ENCODE peak calls at places on chromosome 1, in nine cellular contexts. F is fibroblast of lung, N is PC-3, L is mesendoderm, I is brain microvascular endothelial cell, Y is uterus, R is fibroblast of the aortic adventitia, Z is lower lobe of right lung, D is fibroblast of pulmonary artery. B is an unnamed sample.

GRCh38 chr1:22922640-22923039 is 50.0 kb downstream of the LACTBL1 start:
- DNase-seq in L (no peak), F (peak; percentile 8), Y (no peak), N (no peak), D (peak; percentile 44), R (peak; percentile 27), I (no peak), Z (no peak), B (no peak)

GRCh38 chr1:74392848-74393247 is 119.6 kb downstream of the LRRC53 start:
- DNase-seq in D (no peak), I (no peak), F (no peak), Y (no peak), R (no peak), N (no peak), L (peak; percentile 26), Z (no peak), B (no peak)

GRCh38 chr1:241924080-241924808 is 33.3 kb upstream of the BECN2 start:
- DNase-seq in I (no peak), R (no peak), F (no peak), N (no peak), Y (no peak), D (no peak), Z (no peak), L (no peak), B (no peak)

GRCh38 chr1:198530964-198531363 is 9.5 kb downstream of the ATP6V1G3 start:
- DNase-seq in R (no peak), N (no peak), I (no peak), F (no peak), L (no peak), Z (no peak), D (no peak), Y (no peak), B (no peak)

GRCh38 chr1:97680894-97681293 is 239.9 kb downstream of the DPYD start:
- DNase-seq in R (peak; percentile 6), L (no peak), D (peak; percentile 30), N (no peak), Y (no peak), F (no peak), Z (no peak), I (no peak), B (peak; percentile 4)

GRCh38 chr1:62045579-62045978 is 149.1 kb upstream of the L1TD1 start:
- DNase-seq in F (no peak), D (peak; percentile 12), N (no peak), Z (no peak), L (peak; percentile 70), R (no peak), Y (no peak), I (no peak), B (peak; percentile 17)

GRCh38 chr1:21156019-21156418 is 20.7 kb downstream of the EIF4G3 start:
- DNase-seq in I (no peak), N (no peak), Y (no peak), D (no peak), R (no peak), F (no peak), L (no peak), Z (no peak), B (no peak)

GRCh38 chr1:174068000-174068399 is 45.8 kb upstream of the RC3H1 start:
- DNase-seq in L (peak; percentile 12), F (no peak), Z (no peak), I (no peak), D (no peak), Y (no peak), N (peak; percentile 44), R (no peak), B (no peak)

GRCh38 chr1:202150187-202150586 is 5.7 kb upstream of the ARL8A start:
- DNase-seq in L (no peak), F (no peak), R (no peak), N (no peak), Z (no peak), I (no peak), Y (no peak), D (no peak), B (no peak)

GRCh38 chr1:221458430-221459156 is 283.3 kb downstream of the DUSP10 start:
- DNase-seq in Z (no peak), I (no peak), Y (no peak), R (peak; percentile 89), L (no peak), N (no peak), F (peak; percentile 91), D (peak; percentile 90), B (peak; percentile 64)

GRCh38 chr1:66705100-66705499 is 47.2 kb upstream of the DYNLT5 start:
- DNase-seq in F (no peak), I (peak; percentile 52), N (no peak), D (no peak), Y (no peak), R (no peak), L (no peak), Z (no peak), B (peak; percentile 84)

DNA sequence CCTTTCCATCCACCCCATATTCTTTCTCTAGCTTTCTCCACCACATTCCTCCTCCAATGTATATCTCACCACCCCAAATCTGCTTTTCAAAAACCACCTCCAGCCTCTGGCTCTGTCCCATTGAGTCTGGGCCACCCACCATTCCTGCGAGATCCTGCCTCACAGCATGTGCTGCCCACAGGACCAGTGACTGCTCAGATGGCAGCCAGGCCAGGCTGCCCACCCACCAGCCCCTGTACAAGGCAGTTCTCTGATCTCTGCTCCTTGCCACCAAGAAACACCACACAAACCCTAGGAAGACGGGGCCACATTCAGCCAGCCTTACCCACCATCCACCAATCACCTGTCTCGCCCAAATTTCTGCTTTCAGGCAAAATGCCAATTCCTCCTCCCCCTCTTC is 53.7 kb downstream of the PLEKHA6 start:
- DNase-seq in R (no peak), L (no peak), N (no peak), Z (no peak), Y (no peak), F (no peak), I (no peak), D (no peak), B (no peak)
- H3K4me3 ChIP-seq in R (no peak overlapping the region), L (no peak overlapping the region), N (no peak overlapping the region), Z (no peak overlapping the region), Y (no peak overlapping the region), F (no peak overlapping the region), I (no peak overlapping the region), D (no peak overlapping the region), B (peak overlapping the region; percentile 12)

GRCh38 chr1:1067284-1068076 is 6.6 kb downstream of the RNF223 start:
- DNase-seq in L (no peak), Y (no peak), R (no peak), I (no peak), F (no peak), N (peak; percentile 82), D (no peak), Z (peak; percentile 76), B (no peak)

GRCh38 chr1:1069711-1070676 is 4.1 kb downstream of the RNF223 start:
- DNase-seq in R (no peak), I (no peak), Y (no peak), L (peak; percentile 27), Z (no peak), F (no peak), N (peak; percentile 54), D (no peak), B (no peak)

GRCh38 chr1:1068077-1068373 is 6.1 kb downstream of the RNF223 start:
- DNase-seq in Z (no peak), R (no peak), I (no peak), N (no peak), F (no peak), D (no peak), Y (no peak), L (no peak), B (no peak)

GRCh38 chr1:1068374-1069060 is 5.6 kb downstream of the RNF223 start:
- DNase-seq in N (peak; percentile 93), Y (no peak), D (no peak), L (no peak), Z (peak; percentile 89), R (no peak), F (no peak), I (no peak), B (no peak)

GRCh38 chr1:1069061-1069710 is 4.9 kb downstream of the RNF223 start:
- DNase-seq in I (peak; percentile 22), R (peak; percentile 25), F (peak; percentile 42), D (peak; percentile 61), Y (peak; percentile 32), L (peak; percentile 88), Z (peak; percentile 82), N (peak; percentile 97), B (no peak)
- H3K4me3 ChIP-seq in I (peak overlapping the region; percentile 67), R (peak overlapping the region; percentile 71), F (peak overlapping the region; percentile 61), D (peak overlapping the region; percentile 66), Y (no peak overlapping the region), L (peak overlapping the region; percentile 83), Z (peak overlapping the region; percentile 58), N (peak overlapping the region; percentile 75), B (peak overlapping the region; percentile 63)

GRCh38 chr1:179167418-179167777 is 62.1 kb downstream of the ABL2 start:
- DNase-seq in N (no peak), I (no peak), F (no peak), Y (no peak), Z (no peak), D (no peak), L (no peak), R (no peak), B (no peak)

GRCh38 chr1:179167955-179168354 is 61.5 kb downstream of the ABL2 start:
- DNase-seq in I (no peak), Y (no peak), N (no peak), L (no peak), R (no peak), F (no peak), D (no peak), Z (no peak), B (no peak)

GRCh38 chr1:179164494-179164893 is 65.0 kb downstream of the ABL2 start:
- DNase-seq in Y (no peak), L (peak; percentile 89), I (peak; percentile 53), Z (no peak), F (peak; percentile 24), D (peak; percentile 72), N (peak; percentile 78), R (peak; percentile 80), B (peak; percentile 82)

GRCh38 chr1:179168526-179168925 is 61.0 kb downstream of the ABL2 start:
- DNase-seq in D (no peak), R (no peak), F (no peak), N (no peak), Z (no peak), Y (no peak), I (no peak), L (no peak), B (no peak)

DNA sequence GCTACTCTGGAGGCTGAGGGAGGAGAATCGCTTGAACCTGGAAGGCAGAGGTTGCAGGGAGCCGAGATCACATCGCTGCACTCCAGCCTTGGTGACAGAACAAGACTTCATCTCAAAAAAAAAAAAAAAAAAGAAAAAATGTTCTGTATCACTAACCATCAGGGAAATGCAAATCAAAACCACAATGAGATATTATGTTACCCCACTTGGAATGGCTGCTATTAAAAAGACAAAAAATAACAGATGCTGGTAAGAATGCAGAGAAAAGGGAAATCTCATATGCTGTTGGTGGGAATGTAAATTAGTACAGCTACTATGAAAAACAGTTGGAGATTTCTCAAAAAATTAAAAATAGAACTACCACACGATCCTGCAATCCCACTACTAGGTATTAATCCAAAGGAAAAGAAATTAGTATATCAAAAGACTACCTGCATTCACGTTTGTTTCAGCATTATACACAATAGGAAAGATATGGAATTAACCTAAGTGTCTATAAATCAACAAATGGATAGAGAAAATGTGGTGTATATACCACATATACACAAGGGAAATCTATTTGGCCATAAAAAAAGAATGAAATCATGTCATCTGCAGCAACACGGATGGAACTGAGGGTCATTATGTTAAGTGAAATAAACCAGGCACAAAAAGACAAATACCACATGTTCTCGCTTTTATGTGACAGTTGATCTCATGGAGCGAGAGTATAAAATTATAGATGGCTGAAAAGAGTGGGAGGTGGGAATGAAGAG is 62.6 kb downstream of the ABL2 start:
- DNase-seq in I (no peak), F (peak; percentile 25), D (no peak), L (no peak), Y (no peak), Z (no peak), N (no peak), R (peak; percentile 42), B (no peak)
- H3K4me3 ChIP-seq in I (no peak overlapping the region), F (no peak overlapping the region), D (no peak overlapping the region), L (no peak overlapping the region), Y (no peak overlapping the region), Z (no peak overlapping the region), N (no peak overlapping the region), R (no peak overlapping the region), B (no peak overlapping the region)

GRCh38 chr1:3909615-3910014 is 9.5 kb upstream of the C1orf174 start:
- DNase-seq in F (no peak), D (no peak), N (no peak), Z (peak; percentile 6), Y (no peak), R (no peak), L (no peak), I (no peak), B (no peak)
- H3K4me3 ChIP-seq in F (no peak overlapping the region), D (no peak overlapping the region), N (no peak overlapping the region), Z (no peak overlapping the region), Y (no peak overlapping the region), R (no peak overlapping the region), L (no peak overlapping the region), I (no peak overlapping the region), B (no peak overlapping the region)